ENCODE peak calls at places on chromosomes 13 and 19, in six cellular contexts. B is CD8-positive, alpha-beta T cell; Q is body of pancreas; E is heart left ventricle; S is upper lobe of right lung; I is colonic mucosa. C is an unnamed sample.
A peak's percentile ranks its signal among the peaks of the same experiment; 100 is the strongest.

GRCh38 chr19:40200352-40201099 is 9.3 kb downstream of the MAP3K10 start:
- DNase-seq in I (no peak), Q (no peak), S (no peak), B (no peak), E (no peak), C (no peak)

GRCh38 chr19:15452111-15453047 is 2.6 kb upstream of the WIZ start:
- DNase-seq in E (peak; percentile 94), S (peak; percentile 91), Q (peak; percentile 94), B (no peak), I (peak; percentile 86), C (peak; percentile 94)

GRCh38 chr13:76816394-76816793 is 69.8 kb downstream of the KCTD12 start:
- DNase-seq in E (no peak), S (no peak), B (no peak), I (no peak), Q (no peak), C (no peak)

GRCh38 chr13:73781384-73781783 is 352.8 kb downstream of the KLF12 start:
- DNase-seq in S (no peak), B (no peak), I (no peak), E (no peak), Q (no peak), C (no peak)

GRCh38 chr19:17420267-17420924 is 549 bp downstream of the MVB12A start:
- DNase-seq in I (peak; percentile 47), E (no peak), B (no peak), S (peak; percentile 76), Q (peak; percentile 23), C (peak; percentile 81)

GRCh38 chr13:109998808-109999528 is 212.6 kb upstream of the IRS2 start:
- DNase-seq in E (no peak), I (no peak), Q (no peak), S (no peak), B (no peak), C (no peak)

GRCh38 chr19:531753-532571 is at the start of gene CDC34:
- DNase-seq in Q (no peak), I (no peak), S (no peak), E (no peak), B (no peak), C (peak; percentile 79)

GRCh38 chr19:52258426-52258825 is 11.0 kb upstream of the ZNF766 start:
- DNase-seq in E (no peak), Q (no peak), S (no peak), B (no peak), I (no peak), C (no peak)

GRCh38 chr19:15417699-15418098 is 1.1 kb downstream of the AKAP8L start:
- DNase-seq in E (peak; percentile 39), Q (peak; percentile 43), B (no peak), I (no peak), S (no peak), C (no peak)

GRCh38 chr19:48510421-48511268 is 990 bp downstream of the LMTK3 start:
- DNase-seq in E (peak; percentile 68), I (peak; percentile 74), Q (peak; percentile 74), S (peak; percentile 75), B (peak; percentile 78), C (peak; percentile 89)

GRCh38 chr13:58992478-58993042 is 1171.2 kb downstream of the DIAPH3 start:
- DNase-seq in S (no peak), B (no peak), Q (no peak), E (no peak), I (no peak), C (no peak)

GRCh38 chr19:43667524-43668405 is 2.2 kb downstream of the PLAUR start:
- DNase-seq in S (peak; percentile 70), Q (no peak), B (no peak), I (peak; percentile 100), E (no peak), C (peak; percentile 63)

GRCh38 chr19:46866407-46867132 is 5.8 kb downstream of the ARHGAP35 start:
- DNase-seq in S (no peak), E (no peak), Q (no peak), I (no peak), B (no peak), C (no peak)

GRCh38 chr13:41506312-41506711 is 49.0 kb downstream of the RGCC start:
- DNase-seq in E (no peak), S (no peak), B (no peak), I (no peak), Q (no peak), C (no peak)
- H3K27ac ChIP-seq in E (no peak overlapping the region), S (no peak overlapping the region), B (no peak overlapping the region), I (no peak overlapping the region), Q (no peak overlapping the region), C (no peak overlapping the region)

DNA sequence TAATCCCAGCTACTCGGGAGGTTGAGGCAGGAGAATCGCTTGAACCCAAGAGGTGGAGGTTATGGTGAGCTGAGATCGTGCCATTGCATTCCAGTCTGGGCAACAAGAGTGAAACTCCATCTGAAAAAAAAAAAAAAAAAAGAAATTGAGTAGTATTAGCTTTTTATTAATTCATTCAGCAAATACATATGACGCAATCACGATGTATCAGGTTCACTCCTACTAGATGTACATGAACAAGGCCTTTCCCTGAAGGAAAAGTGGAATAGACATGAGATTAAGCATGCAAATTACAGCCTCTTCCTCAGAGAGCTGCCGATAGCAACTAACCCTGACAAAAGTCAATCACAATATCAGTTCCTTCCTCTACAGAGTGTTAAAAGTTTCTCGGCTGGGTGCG is 9.2 kb upstream of the TPT1 start:
- DNase-seq in E (no peak), S (no peak), I (no peak), Q (no peak), B (no peak), C (no peak)
- H3K36me3 ChIP-seq in E (peaks cover 99% of the 10 kb centered on the region), S (peaks cover 69% of the 10 kb centered on the region), I (no peaks in the 10 kb centered on the region), Q (peaks cover 8% of the 10 kb centered on the region), B (peaks cover 4% of the 10 kb centered on the region), C (no peaks in the 10 kb centered on the region)

GRCh38 chr13:114126789-114127472 is 5.5 kb downstream of the RASA3 start:
- DNase-seq in I (no peak), Q (no peak), S (no peak), E (no peak), B (peak; percentile 35), C (no peak)
- H3K4me1 ChIP-seq in I (peaks cover 4% of the 10 kb centered on the region), Q (peaks cover 24% of the 10 kb centered on the region), S (peaks cover 71% of the 10 kb centered on the region), E (peaks cover 47% of the 10 kb centered on the region), B (peaks cover 84% of the 10 kb centered on the region), C (no peaks in the 10 kb centered on the region)

DNA sequence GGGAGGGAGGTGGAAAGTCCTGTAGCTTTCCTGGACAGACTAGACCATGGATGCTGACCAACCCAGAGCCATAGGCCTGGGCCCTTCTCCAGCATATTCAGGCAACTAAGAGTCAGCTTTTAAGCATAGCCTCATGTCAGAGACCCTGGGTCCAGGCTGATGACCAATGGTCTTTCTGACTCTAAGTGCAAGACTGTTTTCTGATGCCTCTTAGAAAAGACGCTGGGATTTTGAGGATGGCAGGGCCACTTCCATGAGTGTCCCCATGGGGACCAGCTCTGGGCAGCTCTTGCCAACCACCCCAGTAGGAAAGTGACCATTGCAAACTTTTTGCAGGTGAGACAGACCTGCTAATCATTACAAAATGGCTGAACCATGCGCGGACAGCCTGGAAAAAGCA is 135.6 kb upstream of the KL start:
- DNase-seq in S (no peak), I (no peak), Q (no peak), B (no peak), E (no peak), C (no peak)
- H3K27ac ChIP-seq in S (no peak overlapping the region), I (no peak overlapping the region), Q (no peak overlapping the region), B (no peak overlapping the region), E (no peak overlapping the region), C (no peak overlapping the region)

DNA sequence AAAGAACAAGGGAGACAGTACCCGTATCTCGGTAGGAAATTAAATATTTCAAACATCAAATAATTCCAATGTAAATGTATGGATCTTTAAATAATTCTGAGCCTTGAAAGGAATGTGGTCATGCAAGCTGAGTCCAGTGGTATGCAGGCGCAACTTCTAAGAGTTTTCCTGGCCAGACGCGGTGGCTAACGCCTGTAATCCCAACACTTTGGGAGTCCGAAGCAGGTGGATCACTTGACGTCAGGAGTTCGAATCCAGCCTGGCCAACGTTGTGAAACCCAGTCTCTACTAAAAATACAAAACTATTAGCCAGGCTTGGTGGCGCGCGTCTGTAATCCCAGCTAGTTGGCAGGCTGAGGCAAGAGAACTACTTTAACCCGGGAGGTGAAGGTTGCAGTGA is 1.1 kb upstream of the ZNF845 start:
- DNase-seq in I (no peak), B (no peak), S (no peak), Q (no peak), E (no peak), C (no peak)
- H3K36me3 ChIP-seq in I (no peaks in the 10 kb centered on the region), B (no peaks in the 10 kb centered on the region), S (no peaks in the 10 kb centered on the region), Q (no peaks in the 10 kb centered on the region), E (no peaks in the 10 kb centered on the region), C (no peaks in the 10 kb centered on the region)